ENCODE peak calls at places on chromosomes 7 and 10, in four cellular contexts. C, K, J and W are unnamed samples.

GRCh38 chr10:34916368-34916767 is 101.3 kb upstream of the PARD3 start:
- DNase-seq in J (no peak), K (no peak), C (no peak), W (no peak)

GRCh38 chr7:134480730-134481129 is 21.8 kb upstream of the AKR1B1 start:
- DNase-seq in J (no peak), C (peak), K (no peak), W (peak)

GRCh38 chr10:12337973-12338372 is 11.4 kb upstream of the CAMK1D start:
- DNase-seq in C (no peak), K (no peak), J (no peak), W (no peak)

GRCh38 chr10:132370426-132371340 is 26.3 kb upstream of the PWWP2B start:
- DNase-seq in J (no peak), C (no peak), K (no peak), W (no peak)

GRCh38 chr7:120991570-120991969 is 3.1 kb downstream of the CPED1 start:
- DNase-seq in C (no peak), K (no peak), J (no peak), W (no peak)

GRCh38 chr10:15209827-15210509 is 41.5 kb upstream of the NMT2 start:
- DNase-seq in C (peak), K (peak), J (peak), W (peak)

GRCh38 chr10:59283456-59284082 is 78.8 kb downstream of the FAM13C start:
- DNase-seq in K (no peak), J (no peak), C (no peak), W (no peak)

GRCh38 chr10:124741281-124741921 is 2.8 kb downstream of the FAM53B start:
- DNase-seq in C (peak), K (peak), J (no peak), W (peak)

GRCh38 chr7:84848219-84848973 is 338.5 kb downstream of the SEMA3D start:
- DNase-seq in K (no peak), C (no peak), J (no peak), W (no peak)

GRCh38 chr7:86214734-86215133 is 429.0 kb upstream of the GRM3 start:
- DNase-seq in K (no peak), C (no peak), J (no peak), W (no peak)

GRCh38 chr10:59967079-59967478 is 60.7 kb upstream of the CCDC6 start:
- DNase-seq in J (no peak), C (no peak), K (no peak), W (no peak)

GRCh38 chr10:72020914-72021754 is 56.9 kb downstream of the CHST3 start:
- DNase-seq in J (no peak), K (no peak), C (no peak), W (no peak)

GRCh38 chr10:117543999-117544728 is 1.6 kb downstream of the EMX2 start:
- DNase-seq in C (no peak), K (no peak), J (no peak), W (no peak)

GRCh38 chr10:125407557-125407956 is 247.2 kb upstream of the CTBP2 start:
- DNase-seq in J (no peak), K (no peak), C (no peak), W (no peak)

GRCh38 chr7:155230169-155230593 is 67.5 kb upstream of the INSIG1 start:
- DNase-seq in C (peak), K (no peak), J (no peak), W (peak)

GRCh38 chr10:76324283-76324682 is 892.9 kb downstream of the LRMDA start:
- DNase-seq in J (no peak), K (no peak), C (no peak), W (no peak)

GRCh38 chr10:126433351-126433750 is 45.1 kb upstream of the ADAM12 start:
- DNase-seq in K (no peak), J (no peak), C (no peak), W (no peak)

DNA sequence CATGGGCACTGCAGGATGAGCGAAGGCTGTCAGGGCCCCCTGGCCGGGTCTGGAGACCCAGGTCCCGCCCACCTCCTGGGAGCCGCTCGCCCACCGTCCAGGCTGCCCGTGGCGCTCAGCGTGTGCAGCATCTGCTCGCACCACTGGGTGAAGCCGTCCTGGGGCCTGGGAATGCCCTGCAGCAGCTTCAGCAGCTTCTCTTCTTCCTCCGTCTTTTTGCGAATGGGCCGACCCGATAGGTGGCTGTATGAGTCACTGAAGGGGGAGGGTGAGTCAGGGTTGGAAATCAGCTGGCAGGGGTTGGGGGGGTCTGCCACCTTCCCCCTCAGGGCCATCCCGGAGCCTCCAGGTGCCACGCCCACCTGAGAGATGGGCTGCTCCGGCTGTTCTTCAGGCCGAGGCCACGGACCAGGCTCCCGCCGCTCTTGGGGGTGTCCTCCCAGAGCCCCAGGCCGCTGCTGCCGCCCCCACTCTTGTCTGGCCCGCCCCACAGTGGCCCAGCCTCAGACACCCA is 8.7 kb downstream of the GNB2 start:
- DNase-seq in K (no peak), J (no peak), C (no peak), W (no peak)
- TF ChIP-seq BHLHE40 in K (no peak), J (no peak), C (no peak), W (no peak)

DNA sequence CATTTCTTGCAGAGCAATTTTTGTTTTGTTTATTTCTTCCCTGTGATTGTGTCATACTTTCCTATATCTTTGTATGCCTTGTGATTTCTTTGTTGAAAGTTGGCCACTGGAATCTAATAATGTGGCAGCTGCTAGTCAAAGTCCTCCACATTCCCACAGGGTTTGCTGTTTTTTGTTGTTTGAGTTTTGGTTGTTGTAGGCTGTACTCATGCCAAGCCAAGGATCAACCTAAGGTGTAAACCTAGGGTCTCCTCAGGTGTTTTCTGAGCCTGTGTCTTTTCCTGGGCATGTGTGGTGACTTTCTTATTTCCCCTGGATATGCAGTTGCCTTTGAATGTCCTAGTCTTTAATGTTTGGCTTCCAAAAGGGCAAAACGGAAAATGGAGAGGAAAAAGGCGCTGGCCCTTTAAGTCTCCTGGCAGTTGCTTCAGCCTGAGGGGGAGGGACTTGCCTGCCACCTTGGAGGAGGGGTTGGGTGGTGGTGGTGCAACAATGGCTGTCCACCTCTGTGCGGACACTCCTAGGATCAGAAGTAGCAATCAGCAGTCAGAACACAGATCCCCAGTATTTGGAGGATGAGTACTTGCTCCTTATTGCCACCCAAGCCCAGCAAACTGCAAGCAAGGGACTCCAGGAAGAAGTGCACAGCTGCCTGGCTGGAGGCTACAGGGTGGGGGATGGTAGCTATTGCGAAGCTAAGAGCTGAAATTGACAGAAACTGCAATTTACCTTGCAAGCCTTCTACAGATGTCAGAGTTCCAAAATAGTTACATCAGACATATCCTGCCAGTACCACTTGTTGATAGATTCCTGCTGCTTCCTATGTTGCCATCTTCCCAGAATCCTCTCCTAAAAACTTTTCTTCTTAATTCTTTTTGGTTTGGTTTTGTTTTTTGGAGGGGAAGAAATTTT is 5.6 kb upstream of the ZNF518A start:
- DNase-seq in J (no peak), K (peak), C (peak), W (peak)
- TF ChIP-seq REST in J (no peak), K (no peak), C (no peak), W (peak)

GRCh38 chr7:51298912-51299311 is 17.7 kb downstream of the COBL start:
- DNase-seq in C (no peak), J (no peak), K (no peak), W (no peak)
- TF ChIP-seq BHLHE40 in C (no peak), J (no peak), K (no peak), W (no peak)

GRCh38 chr7:142866361-142867096 is 11.7 kb downstream of the EPHB6 start:
- DNase-seq in C (peak), K (peak), J (no peak), W (peak)
- TF ChIP-seq REST in C (no peak), K (no peak), J (no peak), W (no peak)

DNA sequence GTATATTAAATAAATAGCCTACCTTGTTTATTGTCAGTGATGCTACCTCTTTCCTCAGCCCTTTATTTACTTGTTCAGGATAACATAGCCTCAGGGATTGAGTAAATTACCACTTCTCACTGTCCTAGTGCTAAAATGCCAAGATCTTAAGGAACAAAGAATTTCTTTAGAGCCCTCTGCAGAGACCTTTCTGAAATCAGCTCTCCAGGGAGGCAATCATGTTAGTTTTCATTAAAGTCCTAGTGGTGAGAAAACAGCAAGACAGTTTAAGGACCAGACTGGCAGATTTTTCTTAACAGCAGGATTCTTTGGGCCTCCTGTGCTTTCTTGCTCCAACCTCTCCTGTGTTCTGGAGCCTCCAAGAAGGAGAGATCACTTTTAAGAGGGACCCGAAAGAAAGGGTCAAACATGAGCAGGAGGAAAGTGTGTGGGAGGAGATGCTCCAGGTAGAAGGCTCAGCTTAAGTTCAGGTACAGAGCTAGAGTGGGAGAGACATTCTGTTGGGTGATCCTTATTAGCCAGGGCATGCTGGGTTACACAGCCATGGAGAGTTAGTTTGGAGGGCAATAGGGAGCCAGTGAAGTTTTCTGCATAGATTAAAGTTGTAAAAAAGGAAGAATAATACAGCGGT is 1.2 kb upstream of the PLCE1 start:
- DNase-seq in C (peak), K (no peak), J (no peak), W (no peak)
- TF ChIP-seq BHLHE40 in C (no peak), K (no peak), J (no peak), W (no peak)

GRCh38 chr10:79313320-79313719 is 33.9 kb upstream of the PPIF start:
- DNase-seq in K (no peak), C (no peak), J (no peak), W (no peak)
- TF ChIP-seq REST in K (no peak), C (no peak), J (no peak), W (no peak)

DNA sequence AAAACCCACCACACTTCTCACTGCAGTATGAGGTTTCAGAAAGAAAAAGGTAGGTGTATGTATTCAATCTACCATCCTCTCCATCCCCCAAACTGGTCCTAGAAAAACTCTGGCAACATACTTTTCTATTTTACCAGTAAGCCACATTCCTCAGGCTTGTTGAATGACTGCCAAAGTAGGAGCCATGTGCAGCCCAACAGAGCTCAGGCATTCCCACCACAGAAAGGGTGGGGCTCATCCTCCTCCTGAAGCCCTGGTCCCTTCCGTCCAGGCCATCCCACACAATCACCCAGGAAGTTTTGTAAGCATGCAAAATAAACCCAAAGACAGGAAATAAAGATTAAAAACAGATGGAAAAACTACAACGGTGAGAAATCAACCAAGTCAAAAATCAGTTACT is 57.2 kb downstream of the MAD1L1 start:
- DNase-seq in K (no peak), J (no peak), C (no peak), W (peak)
- TF ChIP-seq BHLHE40 in K (no peak), J (no peak), C (no peak), W (no peak)

GRCh38 chr7:135978624-135979023 is 1.5 kb upstream of the MTPN start:
- DNase-seq in J (no peak), K (no peak), C (no peak), W (no peak)

GRCh38 chr7:135977742-135978066 is 545 bp upstream of the MTPN start:
- DNase-seq in C (no peak), J (no peak), K (no peak), W (no peak)

GRCh38 chr7:135977020-135977741 is at the start of gene MTPN:
- DNase-seq in C (peak), J (peak), K (peak), W (peak)

GRCh38 chr7:135974667-135975066 is 2.5 kb downstream of the MTPN start:
- DNase-seq in J (no peak), C (no peak), K (no peak), W (no peak)

GRCh38 chr7:135976312-135977019 is 693 bp downstream of the MTPN start:
- DNase-seq in J (no peak), C (peak), K (peak), W (peak)
- TF ChIP-seq REST in J (no peak), C (no peak), K (no peak), W (no peak)